ENCODE peak calls at places on chromosomes 13 and 19, in four cellular contexts. H is cardiac fibroblast, I is iris pigment epithelial cell, R is fibroblast of mammary gland. F is an unnamed sample.
A peak's percentile ranks its signal among the peaks of the same experiment; 100 is the strongest.

GRCh38 chr13:40233731-40234195 is 432.7 kb downstream of the FOXO1 start:
- DNase-seq in R (no peak), H (no peak), I (no peak), F (no peak)

GRCh38 chr13:23715762-23716235 is 145.6 kb downstream of the TNFRSF19 start:
- DNase-seq in I (peak; percentile 32), R (no peak), H (peak; percentile 36), F (peak; percentile 18)

GRCh38 chr13:31045621-31046081 is 113.2 kb downstream of the TEX26 start:
- DNase-seq in H (peak; percentile 97), R (peak; percentile 93), I (peak; percentile 98), F (peak; percentile 100)

GRCh38 chr13:112803422-112803821 is 113.6 kb downstream of the ATP11A start:
- DNase-seq in R (no peak), H (no peak), I (no peak), F (no peak)

GRCh38 chr19:16076958-16077611 is 790 bp downstream of the TPM4 start:
- DNase-seq in R (no peak), H (peak; percentile 48), I (no peak), F (no peak)

GRCh38 chr19:3028305-3029069 is 593 bp downstream of the TLE2 start:
- DNase-seq in H (no peak), I (no peak), R (no peak), F (no peak)

GRCh38 chr19:45995715-45996385 is 583 bp downstream of the CCDC61 start:
- DNase-seq in R (peak; percentile 54), H (peak; percentile 32), I (peak; percentile 35), F (peak; percentile 34)

GRCh38 chr13:38697197-38697596 is 10.3 kb downstream of the FREM2 start:
- DNase-seq in R (no peak), I (no peak), H (no peak), F (no peak)

GRCh38 chr13:110187501-110188161 is 119.3 kb downstream of the COL4A1 start:
- DNase-seq in R (peak; percentile 87), H (peak; percentile 88), I (peak; percentile 71), F (peak; percentile 72)

GRCh38 chr19:39317476-39317875 is 3.2 kb downstream of the LRFN1 start:
- DNase-seq in R (no peak), H (no peak), I (no peak), F (no peak)

GRCh38 chr19:34502582-34503545 is 21.3 kb downstream of the WTIP start:
- DNase-seq in R (peak; percentile 42), H (peak; percentile 32), I (no peak), F (peak; percentile 19)

GRCh38 chr19:48152552-48152951 is 17.6 kb downstream of the LIG1 start:
- DNase-seq in R (peak; percentile 56), H (peak; percentile 75), I (peak; percentile 93), F (peak; percentile 61)

GRCh38 chr19:13844130-13844631 is 32.8 kb upstream of the NANOS3 start:
- DNase-seq in I (no peak), R (no peak), H (no peak), F (no peak)

GRCh38 chr13:64305246-64305645 is 2889.6 kb upstream of the PCDH20 start:
- DNase-seq in I (peak; percentile 82), R (peak; percentile 1), H (peak; percentile 56), F (no peak)

GRCh38 chr13:48533207-48533499 is 273 bp upstream of the RCBTB2 start:
- DNase-seq in R (no peak), H (no peak), I (no peak), F (no peak)

GRCh38 chr19:7682175-7682855 is 1.7 kb downstream of the TRAPPC5 start:
- DNase-seq in R (no peak), I (no peak), H (no peak), F (no peak)

GRCh38 chr13:76764429-76764828 is 121.8 kb downstream of the KCTD12 start:
- DNase-seq in H (peak; percentile 90), R (peak; percentile 80), I (peak; percentile 54), F (no peak)

GRCh38 chr13:34107814-34108213 is 289.9 kb downstream of the RFC3 start:
- DNase-seq in H (peak; percentile 48), R (peak; percentile 33), I (peak; percentile 17), F (no peak)

GRCh38 chr13:101049166-101049850 is 367.0 kb downstream of the NALCN start:
- DNase-seq in H (peak; percentile 3), R (peak; percentile 13), I (no peak), F (no peak)

GRCh38 chr19:55676384-55676783 is 1.4 kb downstream of the EPN1 start:
- DNase-seq in I (peak; percentile 17), R (peak; percentile 37), H (peak; percentile 32), F (no peak)

GRCh38 chr13:93226623-93227279 is at the start of gene GPC6:
- DNase-seq in I (peak; percentile 93), H (peak; percentile 87), R (peak; percentile 94), F (peak; percentile 96)

GRCh38 chr19:29860492-29860891 is 48.7 kb downstream of the CCNE1 start:
- DNase-seq in I (no peak), H (no peak), R (no peak), F (no peak)

F was measured in mesenchymal stem cell.